ENCODE peak calls at places on chromosomes 1 and 21, in five cellular contexts. L is GM12864; X is GM23248; Z is effector memory CD4-positive, alpha-beta T cell; E is brain microvascular endothelial cell. W is an unnamed sample.

GRCh38 chr1:87956072-87956471 is 627.4 kb downstream of the LMO4 start:
- DNase-seq in L (no peak), X (peak), Z (no peak), E (peak), W (peak)

GRCh38 chr1:203512830-203513578 is 19.1 kb downstream of the OPTC start:
- DNase-seq in L (no peak), X (peak), Z (no peak), E (peak), W (peak)

GRCh38 chr1:89525169-89525855 is 683 bp downstream of the LRRC8B start:
- DNase-seq in L (no peak), X (peak), Z (peak), E (no peak), W (no peak)

GRCh38 chr1:37083551-37084119 is 49.3 kb upstream of the GRIK3 start:
- DNase-seq in L (no peak), X (no peak), Z (no peak), E (no peak), W (no peak)

GRCh38 chr1:61337981-61338848 is 255.9 kb downstream of the NFIA start:
- DNase-seq in L (no peak), X (peak), Z (no peak), E (peak), W (peak)

GRCh38 chr1:110787328-110788071 is 85.4 kb upstream of the CD53 start:
- DNase-seq in L (peak), X (no peak), Z (no peak), E (no peak), W (no peak)

GRCh38 chr1:7646981-7647901 is 123.9 kb upstream of the VAMP3 start:
- DNase-seq in L (no peak), X (peak), Z (peak), E (peak), W (peak)

GRCh38 chr1:119102051-119102450 is 38.4 kb downstream of the WARS2 start:
- DNase-seq in L (no peak), X (no peak), Z (no peak), E (no peak), W (no peak)

GRCh38 chr1:33360367-33360766 is 39.5 kb upstream of the A3GALT2 start:
- DNase-seq in L (no peak), X (no peak), Z (no peak), E (no peak), W (no peak)

GRCh38 chr1:193322218-193322617 is 135.8 kb upstream of the B3GALT2 start:
- DNase-seq in L (no peak), X (peak), Z (no peak), E (peak), W (peak)

GRCh38 chr1:18149113-18149641 is 41.6 kb downstream of the IGSF21 start:
- DNase-seq in L (no peak), X (peak), Z (no peak), E (no peak), W (no peak)

GRCh38 chr1:63794927-63795326 is 21.1 kb downstream of the ROR1 start:
- DNase-seq in L (no peak), X (peak), Z (no peak), E (peak), W (no peak)

GRCh38 chr1:179177182-179177581 is 52.3 kb downstream of the ABL2 start:
- DNase-seq in L (no peak), X (peak), Z (no peak), E (peak), W (peak)

GRCh38 chr1:50272923-50273322 is 150.3 kb downstream of the DMRTA2 start:
- DNase-seq in L (no peak), X (no peak), Z (no peak), E (no peak), W (no peak)

GRCh38 chr1:107993920-107994319 is 28.9 kb upstream of the VAV3 start:
- DNase-seq in L (no peak), X (no peak), Z (no peak), E (no peak), W (no peak)

GRCh38 chr21:29196021-29196663 is 65.7 kb downstream of the MAP3K7CL start:
- DNase-seq in L (peak), X (peak), Z (peak), E (peak), W (peak)

GRCh38 chr1:62325696-62326095 is 6.5 kb upstream of the KANK4 start:
- DNase-seq in L (no peak), X (peak), Z (no peak), E (peak), W (peak)

GRCh38 chr1:225555821-225556220 is 97.1 kb downstream of the ENAH start:
- DNase-seq in L (no peak), X (no peak), Z (no peak), E (no peak), W (no peak)

GRCh38 chr1:168008595-168008994 is 71.7 kb upstream of the MPC2 start:
- DNase-seq in L (no peak), X (no peak), Z (no peak), E (no peak), W (no peak)

GRCh38 chr1:26959722-26960624 is at the start of gene KDF1:
- DNase-seq in L (no peak), X (peak), Z (peak), E (no peak), W (no peak)

GRCh38 chr1:33346921-33347649 is 26.2 kb upstream of the A3GALT2 start:
- DNase-seq in L (no peak), X (peak), Z (no peak), E (peak), W (peak)

GRCh38 chr1:51519857-51520699 is 1.0 kb upstream of the EPS15 start:
- DNase-seq in L (no peak), X (peak), Z (no peak), E (peak), W (peak)

GRCh38 chr1:75630004-75630403 is 19.1 kb upstream of the SLC44A5 start:
- DNase-seq in L (no peak), X (no peak), Z (no peak), E (no peak), W (no peak)

GRCh38 chr1:32924881-32925344 is 23.7 kb upstream of the TMEM54 start:
- DNase-seq in L (no peak), X (no peak), Z (no peak), E (no peak), W (no peak)

GRCh38 chr1:95406279-95406678 is 172.3 kb downstream of the RWDD3 start:
- DNase-seq in L (no peak), X (no peak), Z (no peak), E (no peak), W (no peak)

GRCh38 chr1:8702848-8703810 is 114.3 kb downstream of the RERE start:
- DNase-seq in L (no peak), X (peak), Z (peak), E (peak), W (peak)

GRCh38 chr1:232600430-232601258 is 29.3 kb downstream of the SIPA1L2 start:
- DNase-seq in L (no peak), X (no peak), Z (no peak), E (no peak), W (no peak)

GRCh38 chr21:32538147-32538792 is 47.1 kb downstream of the TCP10L start:
- DNase-seq in L (no peak), X (no peak), Z (no peak), E (no peak), W (no peak)

GRCh38 chr1:206606867-206607266 is 5.4 kb downstream of the EIF2D start:
- DNase-seq in L (no peak), X (peak), Z (no peak), E (peak), W (peak)

GRCh38 chr1:238606896-238607295 is 716.2 kb upstream of the ZP4 start:
- DNase-seq in L (no peak), X (peak), Z (no peak), E (peak), W (peak)

GRCh38 chr1:4309676-4310320 is 344.6 kb upstream of the AJAP1 start:
- DNase-seq in L (no peak), X (no peak), Z (no peak), E (no peak), W (no peak)

GRCh38 chr1:68516066-68516465 is 19.2 kb upstream of the DEPDC1 start:
- DNase-seq in L (no peak), X (peak), Z (no peak), E (no peak), W (peak)

GRCh38 chr1:37537378-37537777 is 16.7 kb downstream of the SNIP1 start:
- DNase-seq in L (no peak), X (peak), Z (no peak), E (peak), W (no peak)

GRCh38 chr21:26965091-26965566 is 1.8 kb downstream of the ADAMTS5 start:
- DNase-seq in L (no peak), X (peak), Z (no peak), E (no peak), W (no peak)

GRCh38 chr1:176744142-176744541 is 281.2 kb downstream of the PAPPA2 start:
- DNase-seq in L (no peak), X (no peak), Z (no peak), E (no peak), W (no peak)

GRCh38 chr1:13764933-13765332 is 64.9 kb downstream of the PRDM2 start:
- DNase-seq in L (no peak), X (no peak), Z (no peak), E (no peak), W (no peak)

DNA sequence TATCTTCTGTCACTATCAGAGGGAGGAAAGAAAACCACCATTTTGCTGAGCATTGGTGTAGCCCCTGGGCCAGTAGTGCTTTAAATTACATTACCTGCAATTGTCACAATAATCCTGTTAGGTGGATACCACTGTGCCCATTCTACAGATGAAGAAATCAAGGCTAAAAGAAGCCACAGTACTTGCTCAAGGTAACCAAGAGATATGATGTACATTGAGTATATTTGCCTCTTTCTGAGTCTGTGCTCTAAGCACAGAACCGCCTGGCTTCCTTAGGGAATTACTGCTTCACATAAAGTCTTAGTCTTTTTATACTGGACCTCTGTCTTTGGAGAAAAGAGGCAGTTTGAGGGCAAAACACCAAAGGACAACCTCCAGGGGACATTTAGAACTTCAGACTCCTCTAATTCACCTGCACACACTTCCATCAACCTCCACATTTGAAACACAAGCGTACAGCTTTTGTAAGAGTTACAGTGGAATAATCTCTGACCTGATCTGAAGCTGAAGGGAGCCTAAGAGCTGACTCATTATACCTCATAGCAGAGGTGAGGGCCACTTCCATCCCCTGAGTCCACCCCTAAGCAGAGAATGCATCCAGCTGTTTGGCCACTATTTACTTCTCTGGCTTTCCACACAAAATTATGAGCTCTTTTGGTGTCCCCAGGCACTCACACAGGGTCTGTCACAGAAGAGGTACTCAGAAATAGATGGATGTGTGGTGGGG is 61.8 kb downstream of the PLPP3 start:
- DNase-seq in L (no peak), X (no peak), Z (no peak), E (no peak), W (no peak)
- H3K4me3 ChIP-seq in L (no peak), X (no peak), Z (no peak), E (no peak), W (no peak)

DNA sequence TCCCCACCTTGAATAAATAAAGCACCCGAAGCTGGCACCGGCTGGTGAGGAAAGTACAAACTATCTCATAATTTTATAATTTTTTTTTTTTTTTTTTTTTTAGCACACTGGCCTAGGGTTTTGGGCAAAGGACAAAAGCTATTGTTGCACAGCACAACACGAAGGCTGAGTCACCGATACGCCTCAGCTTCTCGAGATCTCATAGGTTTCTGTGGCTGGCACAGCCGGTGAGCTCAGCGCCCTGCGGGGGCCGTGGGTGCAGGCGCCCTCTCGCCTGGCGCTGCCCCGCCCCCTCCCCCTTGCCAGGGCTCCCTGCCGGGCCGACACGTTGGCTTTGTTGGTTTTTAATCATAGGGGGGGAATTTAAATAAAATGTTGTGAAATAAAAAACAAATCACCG is 17.2 kb downstream of the CASZ1 start:
- DNase-seq in L (no peak), X (no peak), Z (no peak), E (no peak), W (no peak)
- H3K4me3 ChIP-seq in L (no peak), X (no peak), Z (no peak), E (no peak), W (no peak)

GRCh38 chr1:245085508-245086095 is 69.2 kb upstream of the KIF26B start:
- DNase-seq in L (no peak), X (peak), Z (no peak), E (peak), W (peak)
- H3K4me3 ChIP-seq in L (no peak), X (peak), Z (no peak), E (no peak), W (no peak)

GRCh38 chr21:43814215-43815106 is 25.1 kb downstream of the RRP1 start:
- DNase-seq in L (no peak), X (peak), Z (no peak), E (no peak), W (peak)
- H3K4me3 ChIP-seq in L (no peak), X (no peak), Z (no peak), E (no peak), W (no peak)

DNA sequence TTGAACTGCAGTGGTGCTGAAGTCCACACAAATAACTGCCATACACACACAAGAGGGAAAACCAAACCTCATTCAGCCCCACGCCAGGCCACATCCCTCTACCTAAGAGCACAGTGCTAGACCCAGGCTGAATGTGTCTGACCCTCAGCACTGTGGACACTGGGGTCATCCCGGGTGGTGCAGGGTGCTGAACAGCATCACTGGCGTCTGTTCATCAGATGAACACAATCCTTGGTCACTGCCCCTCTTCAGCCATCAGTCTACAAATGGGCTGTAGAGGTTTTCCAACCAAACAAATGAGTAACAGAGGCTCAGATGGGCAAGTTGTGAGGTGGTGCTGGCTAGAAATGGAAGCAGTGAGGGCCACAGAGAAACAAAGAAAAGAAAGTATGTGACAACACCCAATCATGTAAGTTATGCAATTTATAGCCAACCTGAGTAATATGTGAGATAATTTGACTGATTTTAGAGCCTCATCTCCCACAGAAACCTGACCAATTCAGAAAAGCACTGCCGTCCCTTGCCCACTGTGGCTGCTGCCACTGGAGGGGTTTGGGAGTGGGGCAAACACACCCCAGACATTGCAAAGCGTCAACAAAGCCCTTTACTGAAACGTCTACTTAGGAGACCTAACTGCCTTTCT is 27.9 kb downstream of the GNB1 start:
- DNase-seq in L (no peak), X (peak), Z (no peak), E (no peak), W (peak)
- H3K4me3 ChIP-seq in L (no peak), X (no peak), Z (no peak), E (no peak), W (no peak)

GRCh38 chr21:35780983-35781382 is 279.3 kb downstream of the SETD4 start:
- DNase-seq in L (no peak), X (no peak), Z (no peak), E (no peak), W (no peak)

GRCh38 chr21:35782667-35783066 is 277.7 kb downstream of the SETD4 start:
- DNase-seq in L (no peak), X (no peak), Z (no peak), E (no peak), W (no peak)

GRCh38 chr21:35779167-35779566 is 281.2 kb downstream of the SETD4 start:
- DNase-seq in L (no peak), X (no peak), Z (no peak), E (no peak), W (no peak)

GRCh38 chr21:35777081-35777480 is 283.2 kb downstream of the SETD4 start:
- DNase-seq in L (no peak), X (no peak), Z (no peak), E (no peak), W (no peak)

GRCh38 chr21:35779690-35780570 is 280.4 kb downstream of the SETD4 start:
- DNase-seq in L (no peak), X (peak), Z (no peak), E (peak), W (peak)
- H3K4me3 ChIP-seq in L (no peak), X (peak), Z (no peak), E (no peak), W (no peak)

GRCh38 chr1:85278853-85279314 is 2.5 kb upstream of the BCL10 start:
- DNase-seq in L (peak), X (peak), Z (no peak), E (peak), W (peak)
- H3K4me3 ChIP-seq in L (no peak), X (peak), Z (no peak), E (peak), W (peak)